ENCODE peak calls at places on chromosomes 2 and 18, in eight cellular contexts. One of them, this sample, is unnamed.

GRCh38 chr2:2702385-2702784 is 371.3 kb upstream of the MYT1L start:
- DNase-seq in skeletal muscle cell: no peak
- DNase-seq in stimulated activated CD4-positive, alpha-beta T cell treated with anti-CD3 and anti-CD28 coated beads, Interleukin-4, amount 100 ng/mL, for 24 hours: no peak
- DNase-seq in adrenal gland: no peak
- DNase-seq in Right ventricle myocardium superior: no peak
- DNase-seq in GM12865: no peak
- DNase-seq in OCI-LY7: no peak
- DNase-seq in stimulated activated CD8-positive, alpha-beta memory T cell treated with anti-CD3 and anti-CD28 coated beads, Interleukin-15, amount 100 ng/mL, for 48 hours: no peak
- DNase-seq in this sample: no peak

GRCh38 chr2:239220976-239221375 is 179.8 kb downstream of the HDAC4 start:
- DNase-seq in stimulated activated CD4-positive, alpha-beta T cell treated with anti-CD3 and anti-CD28 coated beads, Interleukin-4, amount 100 ng/mL, for 24 hours: no peak
- DNase-seq in OCI-LY7: no peak
- DNase-seq in adrenal gland: no peak
- DNase-seq in skeletal muscle cell: no peak
- DNase-seq in stimulated activated CD8-positive, alpha-beta memory T cell treated with anti-CD3 and anti-CD28 coated beads, Interleukin-15, amount 100 ng/mL, for 48 hours: no peak
- DNase-seq in Right ventricle myocardium superior: no peak
- DNase-seq in GM12865: no peak
- DNase-seq in this sample: no peak

GRCh38 chr2:98502556-98503335 is 58.1 kb downstream of the INPP4A start:
- DNase-seq in OCI-LY7: no peak
- DNase-seq in skeletal muscle cell: no peak
- DNase-seq in stimulated activated CD8-positive, alpha-beta memory T cell treated with anti-CD3 and anti-CD28 coated beads, Interleukin-15, amount 100 ng/mL, for 48 hours: no peak
- DNase-seq in stimulated activated CD4-positive, alpha-beta T cell treated with anti-CD3 and anti-CD28 coated beads, Interleukin-4, amount 100 ng/mL, for 24 hours: no peak
- DNase-seq in Right ventricle myocardium superior: no peak
- DNase-seq in GM12865: peak
- DNase-seq in adrenal gland: no peak
- DNase-seq in this sample: no peak

GRCh38 chr2:201107624-201108023 is 8.3 kb upstream of the CFLAR start:
- DNase-seq in GM12865: no peak
- DNase-seq in stimulated activated CD4-positive, alpha-beta T cell treated with anti-CD3 and anti-CD28 coated beads, Interleukin-4, amount 100 ng/mL, for 24 hours: no peak
- DNase-seq in adrenal gland: no peak
- DNase-seq in stimulated activated CD8-positive, alpha-beta memory T cell treated with anti-CD3 and anti-CD28 coated beads, Interleukin-15, amount 100 ng/mL, for 48 hours: no peak
- DNase-seq in Right ventricle myocardium superior: no peak
- DNase-seq in OCI-LY7: no peak
- DNase-seq in skeletal muscle cell: no peak
- DNase-seq in this sample: no peak

GRCh38 chr2:224982226-224982625 is 60.0 kb downstream of the DOCK10 start:
- DNase-seq in adrenal gland: no peak
- DNase-seq in skeletal muscle cell: no peak
- DNase-seq in stimulated activated CD4-positive, alpha-beta T cell treated with anti-CD3 and anti-CD28 coated beads, Interleukin-4, amount 100 ng/mL, for 24 hours: no peak
- DNase-seq in Right ventricle myocardium superior: no peak
- DNase-seq in OCI-LY7: no peak
- DNase-seq in GM12865: no peak
- DNase-seq in stimulated activated CD8-positive, alpha-beta memory T cell treated with anti-CD3 and anti-CD28 coated beads, Interleukin-15, amount 100 ng/mL, for 48 hours: no peak
- DNase-seq in this sample: no peak

GRCh38 chr2:98445167-98445522 is 487 bp downstream of the INPP4A start:
- DNase-seq in Right ventricle myocardium superior: no peak
- DNase-seq in stimulated activated CD4-positive, alpha-beta T cell treated with anti-CD3 and anti-CD28 coated beads, Interleukin-4, amount 100 ng/mL, for 24 hours: peak
- DNase-seq in stimulated activated CD8-positive, alpha-beta memory T cell treated with anti-CD3 and anti-CD28 coated beads, Interleukin-15, amount 100 ng/mL, for 48 hours: no peak
- DNase-seq in GM12865: no peak
- DNase-seq in adrenal gland: peak
- DNase-seq in skeletal muscle cell: no peak
- DNase-seq in OCI-LY7: peak
- DNase-seq in this sample: peak

GRCh38 chr2:45962522-45962921 is 311.0 kb downstream of the PRKCE start:
- DNase-seq in Right ventricle myocardium superior: peak
- DNase-seq in stimulated activated CD4-positive, alpha-beta T cell treated with anti-CD3 and anti-CD28 coated beads, Interleukin-4, amount 100 ng/mL, for 24 hours: no peak
- DNase-seq in stimulated activated CD8-positive, alpha-beta memory T cell treated with anti-CD3 and anti-CD28 coated beads, Interleukin-15, amount 100 ng/mL, for 48 hours: no peak
- DNase-seq in OCI-LY7: no peak
- DNase-seq in skeletal muscle cell: peak
- DNase-seq in GM12865: no peak
- DNase-seq in adrenal gland: peak
- DNase-seq in this sample: no peak

GRCh38 chr2:199457147-199458016 is at the start of gene SATB2:
- DNase-seq in Right ventricle myocardium superior: no peak
- DNase-seq in GM12865: peak
- DNase-seq in adrenal gland: peak
- DNase-seq in stimulated activated CD4-positive, alpha-beta T cell treated with anti-CD3 and anti-CD28 coated beads, Interleukin-4, amount 100 ng/mL, for 24 hours: peak
- DNase-seq in skeletal muscle cell: no peak
- DNase-seq in OCI-LY7: peak
- DNase-seq in stimulated activated CD8-positive, alpha-beta memory T cell treated with anti-CD3 and anti-CD28 coated beads, Interleukin-15, amount 100 ng/mL, for 48 hours: no peak
- DNase-seq in this sample: peak

GRCh38 chr18:12744103-12744502 is 41.3 kb downstream of the PSMG2 start:
- DNase-seq in adrenal gland: peak
- DNase-seq in OCI-LY7: peak
- DNase-seq in stimulated activated CD8-positive, alpha-beta memory T cell treated with anti-CD3 and anti-CD28 coated beads, Interleukin-15, amount 100 ng/mL, for 48 hours: no peak
- DNase-seq in skeletal muscle cell: no peak
- DNase-seq in stimulated activated CD4-positive, alpha-beta T cell treated with anti-CD3 and anti-CD28 coated beads, Interleukin-4, amount 100 ng/mL, for 24 hours: no peak
- DNase-seq in GM12865: peak
- DNase-seq in Right ventricle myocardium superior: no peak
- DNase-seq in this sample: peak

GRCh38 chr18:32289480-32290075 is 99.7 kb downstream of the MEP1B start:
- DNase-seq in stimulated activated CD4-positive, alpha-beta T cell treated with anti-CD3 and anti-CD28 coated beads, Interleukin-4, amount 100 ng/mL, for 24 hours: peak
- DNase-seq in skeletal muscle cell: peak
- DNase-seq in stimulated activated CD8-positive, alpha-beta memory T cell treated with anti-CD3 and anti-CD28 coated beads, Interleukin-15, amount 100 ng/mL, for 48 hours: no peak
- DNase-seq in Right ventricle myocardium superior: no peak
- DNase-seq in OCI-LY7: peak
- DNase-seq in GM12865: peak
- DNase-seq in adrenal gland: peak
- DNase-seq in this sample: peak

GRCh38 chr18:77086034-77086433 is 46.5 kb downstream of the MBP start:
- DNase-seq in GM12865: no peak
- DNase-seq in adrenal gland: no peak
- DNase-seq in OCI-LY7: no peak
- DNase-seq in stimulated activated CD4-positive, alpha-beta T cell treated with anti-CD3 and anti-CD28 coated beads, Interleukin-4, amount 100 ng/mL, for 24 hours: no peak
- DNase-seq in Right ventricle myocardium superior: no peak
- DNase-seq in stimulated activated CD8-positive, alpha-beta memory T cell treated with anti-CD3 and anti-CD28 coated beads, Interleukin-15, amount 100 ng/mL, for 48 hours: no peak
- DNase-seq in skeletal muscle cell: peak
- DNase-seq in this sample: no peak

GRCh38 chr2:100309973-100310719 is 12.2 kb downstream of the LONRF2 start:
- DNase-seq in stimulated activated CD4-positive, alpha-beta T cell treated with anti-CD3 and anti-CD28 coated beads, Interleukin-4, amount 100 ng/mL, for 24 hours: no peak
- DNase-seq in Right ventricle myocardium superior: no peak
- DNase-seq in skeletal muscle cell: no peak
- DNase-seq in GM12865: no peak
- DNase-seq in stimulated activated CD8-positive, alpha-beta memory T cell treated with anti-CD3 and anti-CD28 coated beads, Interleukin-15, amount 100 ng/mL, for 48 hours: no peak
- DNase-seq in adrenal gland: peak
- DNase-seq in OCI-LY7: no peak
- DNase-seq in this sample: no peak

GRCh38 chr2:164847966-164848365 is 6.3 kb upstream of the COBLL1 start:
- DNase-seq in adrenal gland: no peak
- DNase-seq in Right ventricle myocardium superior: no peak
- DNase-seq in OCI-LY7: no peak
- DNase-seq in stimulated activated CD8-positive, alpha-beta memory T cell treated with anti-CD3 and anti-CD28 coated beads, Interleukin-15, amount 100 ng/mL, for 48 hours: no peak
- DNase-seq in skeletal muscle cell: no peak
- DNase-seq in stimulated activated CD4-positive, alpha-beta T cell treated with anti-CD3 and anti-CD28 coated beads, Interleukin-4, amount 100 ng/mL, for 24 hours: no peak
- DNase-seq in GM12865: no peak
- DNase-seq in this sample: no peak

GRCh38 chr2:21195326-21195725 is 71.6 kb downstream of the TDRD15 start:
- DNase-seq in Right ventricle myocardium superior: no peak
- DNase-seq in stimulated activated CD8-positive, alpha-beta memory T cell treated with anti-CD3 and anti-CD28 coated beads, Interleukin-15, amount 100 ng/mL, for 48 hours: no peak
- DNase-seq in skeletal muscle cell: no peak
- DNase-seq in GM12865: no peak
- DNase-seq in adrenal gland: no peak
- DNase-seq in stimulated activated CD4-positive, alpha-beta T cell treated with anti-CD3 and anti-CD28 coated beads, Interleukin-4, amount 100 ng/mL, for 24 hours: no peak
- DNase-seq in OCI-LY7: no peak
- DNase-seq in this sample: no peak

GRCh38 chr2:177584293-177584692 is 191.7 kb downstream of the AGPS start:
- DNase-seq in OCI-LY7: no peak
- DNase-seq in GM12865: no peak
- DNase-seq in adrenal gland: no peak
- DNase-seq in skeletal muscle cell: no peak
- DNase-seq in stimulated activated CD4-positive, alpha-beta T cell treated with anti-CD3 and anti-CD28 coated beads, Interleukin-4, amount 100 ng/mL, for 24 hours: no peak
- DNase-seq in Right ventricle myocardium superior: no peak
- DNase-seq in stimulated activated CD8-positive, alpha-beta memory T cell treated with anti-CD3 and anti-CD28 coated beads, Interleukin-15, amount 100 ng/mL, for 48 hours: no peak
- DNase-seq in this sample: no peak

GRCh38 chr2:151878655-151879563 is 50.7 kb upstream of the ARL5A start:
- DNase-seq in adrenal gland: peak
- DNase-seq in stimulated activated CD4-positive, alpha-beta T cell treated with anti-CD3 and anti-CD28 coated beads, Interleukin-4, amount 100 ng/mL, for 24 hours: no peak
- DNase-seq in stimulated activated CD8-positive, alpha-beta memory T cell treated with anti-CD3 and anti-CD28 coated beads, Interleukin-15, amount 100 ng/mL, for 48 hours: no peak
- DNase-seq in skeletal muscle cell: no peak
- DNase-seq in OCI-LY7: peak
- DNase-seq in Right ventricle myocardium superior: no peak
- DNase-seq in GM12865: no peak
- DNase-seq in this sample: peak

GRCh38 chr18:74083071-74083954 is 64.3 kb downstream of the FBXO15 start:
- DNase-seq in OCI-LY7: no peak
- DNase-seq in stimulated activated CD4-positive, alpha-beta T cell treated with anti-CD3 and anti-CD28 coated beads, Interleukin-4, amount 100 ng/mL, for 24 hours: peak
- DNase-seq in stimulated activated CD8-positive, alpha-beta memory T cell treated with anti-CD3 and anti-CD28 coated beads, Interleukin-15, amount 100 ng/mL, for 48 hours: no peak
- DNase-seq in adrenal gland: no peak
- DNase-seq in GM12865: no peak
- DNase-seq in skeletal muscle cell: no peak
- DNase-seq in Right ventricle myocardium superior: no peak
- DNase-seq in this sample: no peak

GRCh38 chr2:98280376-98281102 is 65.7 kb upstream of the CNGA3 start:
- DNase-seq in OCI-LY7: no peak
- DNase-seq in stimulated activated CD8-positive, alpha-beta memory T cell treated with anti-CD3 and anti-CD28 coated beads, Interleukin-15, amount 100 ng/mL, for 48 hours: no peak
- DNase-seq in skeletal muscle cell: no peak
- DNase-seq in adrenal gland: no peak
- DNase-seq in Right ventricle myocardium superior: no peak
- DNase-seq in GM12865: no peak
- DNase-seq in stimulated activated CD4-positive, alpha-beta T cell treated with anti-CD3 and anti-CD28 coated beads, Interleukin-4, amount 100 ng/mL, for 24 hours: no peak
- DNase-seq in this sample: no peak

GRCh38 chr2:240615830-240616547 is 9.3 kb upstream of the GPR35 start:
- DNase-seq in Right ventricle myocardium superior: peak
- DNase-seq in GM12865: no peak
- DNase-seq in skeletal muscle cell: no peak
- DNase-seq in OCI-LY7: no peak
- DNase-seq in adrenal gland: no peak
- DNase-seq in stimulated activated CD8-positive, alpha-beta memory T cell treated with anti-CD3 and anti-CD28 coated beads, Interleukin-15, amount 100 ng/mL, for 48 hours: no peak
- DNase-seq in stimulated activated CD4-positive, alpha-beta T cell treated with anti-CD3 and anti-CD28 coated beads, Interleukin-4, amount 100 ng/mL, for 24 hours: no peak
- DNase-seq in this sample: peak

GRCh38 chr2:147082850-147083522 is 761.8 kb upstream of the ACVR2A start:
- DNase-seq in Right ventricle myocardium superior: no peak
- DNase-seq in skeletal muscle cell: peak
- DNase-seq in stimulated activated CD4-positive, alpha-beta T cell treated with anti-CD3 and anti-CD28 coated beads, Interleukin-4, amount 100 ng/mL, for 24 hours: peak
- DNase-seq in adrenal gland: peak
- DNase-seq in GM12865: peak
- DNase-seq in OCI-LY7: peak
- DNase-seq in stimulated activated CD8-positive, alpha-beta memory T cell treated with anti-CD3 and anti-CD28 coated beads, Interleukin-15, amount 100 ng/mL, for 48 hours: no peak
- DNase-seq in this sample: peak

GRCh38 chr2:65000619-65001018 is 11.4 kb downstream of the SLC1A4 start:
- DNase-seq in GM12865: no peak
- DNase-seq in stimulated activated CD4-positive, alpha-beta T cell treated with anti-CD3 and anti-CD28 coated beads, Interleukin-4, amount 100 ng/mL, for 24 hours: no peak
- DNase-seq in adrenal gland: peak
- DNase-seq in skeletal muscle cell: no peak
- DNase-seq in OCI-LY7: no peak
- DNase-seq in Right ventricle myocardium superior: no peak
- DNase-seq in stimulated activated CD8-positive, alpha-beta memory T cell treated with anti-CD3 and anti-CD28 coated beads, Interleukin-15, amount 100 ng/mL, for 48 hours: no peak
- DNase-seq in this sample: no peak

GRCh38 chr2:237280235-237280634 is 133.7 kb downstream of the COL6A3 start:
- DNase-seq in stimulated activated CD4-positive, alpha-beta T cell treated with anti-CD3 and anti-CD28 coated beads, Interleukin-4, amount 100 ng/mL, for 24 hours: no peak
- DNase-seq in stimulated activated CD8-positive, alpha-beta memory T cell treated with anti-CD3 and anti-CD28 coated beads, Interleukin-15, amount 100 ng/mL, for 48 hours: no peak
- DNase-seq in GM12865: no peak
- DNase-seq in Right ventricle myocardium superior: no peak
- DNase-seq in skeletal muscle cell: peak
- DNase-seq in adrenal gland: no peak
- DNase-seq in OCI-LY7: no peak
- DNase-seq in this sample: no peak

GRCh38 chr2:66901344-66901743 is 466.4 kb downstream of the MEIS1 start:
- DNase-seq in skeletal muscle cell: no peak
- DNase-seq in Right ventricle myocardium superior: no peak
- DNase-seq in GM12865: no peak
- DNase-seq in stimulated activated CD8-positive, alpha-beta memory T cell treated with anti-CD3 and anti-CD28 coated beads, Interleukin-15, amount 100 ng/mL, for 48 hours: no peak
- DNase-seq in OCI-LY7: no peak
- DNase-seq in stimulated activated CD4-positive, alpha-beta T cell treated with anti-CD3 and anti-CD28 coated beads, Interleukin-4, amount 100 ng/mL, for 24 hours: no peak
- DNase-seq in adrenal gland: no peak
- DNase-seq in this sample: no peak

GRCh38 chr18:7535436-7536190 is 31.5 kb upstream of the PTPRM start:
- DNase-seq in stimulated activated CD8-positive, alpha-beta memory T cell treated with anti-CD3 and anti-CD28 coated beads, Interleukin-15, amount 100 ng/mL, for 48 hours: no peak
- DNase-seq in Right ventricle myocardium superior: no peak
- DNase-seq in adrenal gland: no peak
- DNase-seq in stimulated activated CD4-positive, alpha-beta T cell treated with anti-CD3 and anti-CD28 coated beads, Interleukin-4, amount 100 ng/mL, for 24 hours: no peak
- DNase-seq in skeletal muscle cell: no peak
- DNase-seq in GM12865: no peak
- DNase-seq in OCI-LY7: no peak
- DNase-seq in this sample: no peak

GRCh38 chr2:128282976-128283810 is 35.5 kb downstream of the HS6ST1 start:
- DNase-seq in Right ventricle myocardium superior: peak
- DNase-seq in adrenal gland: peak
- DNase-seq in skeletal muscle cell: no peak
- DNase-seq in stimulated activated CD8-positive, alpha-beta memory T cell treated with anti-CD3 and anti-CD28 coated beads, Interleukin-15, amount 100 ng/mL, for 48 hours: no peak
- DNase-seq in GM12865: no peak
- DNase-seq in stimulated activated CD4-positive, alpha-beta T cell treated with anti-CD3 and anti-CD28 coated beads, Interleukin-4, amount 100 ng/mL, for 24 hours: no peak
- DNase-seq in OCI-LY7: no peak
- DNase-seq in this sample: no peak

GRCh38 chr2:229090231-229090630 is 180.9 kb downstream of the PID1 start:
- DNase-seq in adrenal gland: peak
- DNase-seq in skeletal muscle cell: no peak
- DNase-seq in OCI-LY7: no peak
- DNase-seq in GM12865: no peak
- DNase-seq in stimulated activated CD8-positive, alpha-beta memory T cell treated with anti-CD3 and anti-CD28 coated beads, Interleukin-15, amount 100 ng/mL, for 48 hours: no peak
- DNase-seq in Right ventricle myocardium superior: no peak
- DNase-seq in stimulated activated CD4-positive, alpha-beta T cell treated with anti-CD3 and anti-CD28 coated beads, Interleukin-4, amount 100 ng/mL, for 24 hours: no peak
- DNase-seq in this sample: no peak